ENCODE peak calls at places on chromosomes 7 and 10, in five cellular contexts. X is uterus; B is naive thymus-derived CD4-positive, alpha-beta T cell; W is myocyte; J is AG10803. Z is an unnamed sample.

GRCh38 chr7:2044883-2045471 is 187.8 kb downstream of the MAD1L1 start:
- DNase-seq in X (no peak), B (no peak), W (no peak), J (no peak), Z (no peak)

GRCh38 chr10:119208553-119208940 is 1.2 kb downstream of the GRK5 start:
- DNase-seq in X (no peak), B (peak; percentile 18), W (no peak), J (peak; percentile 62), Z (no peak)

GRCh38 chr10:127182161-127182560 is 14.2 kb downstream of the INSYN2A start:
- DNase-seq in X (no peak), B (no peak), W (no peak), J (no peak), Z (no peak)

GRCh38 chr10:106424981-106425380 is 739.5 kb downstream of the SORCS1 start:
- DNase-seq in X (no peak), B (no peak), W (no peak), J (peak; percentile 16), Z (no peak)

GRCh38 chr10:70432101-70432500 is 9.4 kb downstream of the NODAL start:
- DNase-seq in X (no peak), B (no peak), W (peak; percentile 49), J (no peak), Z (no peak)

GRCh38 chr10:63466168-63466935 is 575 bp upstream of the JMJD1C start:
- DNase-seq in X (no peak), B (peak; percentile 45), W (peak; percentile 72), J (peak; percentile 60), Z (no peak)

GRCh38 chr7:55887786-55888185 is 530 bp downstream of the ZNF713 start:
- DNase-seq in X (no peak), B (no peak), W (peak; percentile 23), J (no peak), Z (no peak)

GRCh38 chr10:125117941-125118630 is 42.3 kb downstream of the CTBP2 start:
- DNase-seq in X (peak; percentile 45), B (no peak), W (no peak), J (peak; percentile 42), Z (no peak)

GRCh38 chr10:47065903-47066302 is 154.7 kb downstream of the PTPN20 start:
- DNase-seq in X (no peak), B (no peak), W (no peak), J (no peak), Z (peak; percentile 9)

GRCh38 chr7:158204453-158204852 is 383.2 kb downstream of the PTPRN2 start:
- DNase-seq in X (no peak), B (no peak), W (no peak), J (no peak), Z (no peak)

GRCh38 chr7:78542551-78542950 is 744.0 kb downstream of the PHTF2 start:
- DNase-seq in X (no peak), B (no peak), W (no peak), J (no peak), Z (no peak)

GRCh38 chr10:95290801-95291633 is at the start of gene PDLIM1:
- DNase-seq in X (peak; percentile 75), B (no peak), W (peak; percentile 47), J (peak; percentile 65), Z (peak; percentile 78)

GRCh38 chr10:104622598-104623209 is 18.4 kb upstream of the SORCS3 start:
- DNase-seq in X (no peak), B (peak; percentile 8), W (no peak), J (no peak), Z (no peak)

GRCh38 chr10:452512-453504 is 236.7 kb downstream of the DIP2C start:
- DNase-seq in X (no peak), B (no peak), W (no peak), J (peak; percentile 43), Z (no peak)

GRCh38 chr7:143385891-143386781 is 5.0 kb downstream of the ZYX start:
- DNase-seq in X (no peak), B (peak; percentile 51), W (no peak), J (no peak), Z (no peak)

GRCh38 chr10:122391875-122392274 is 17.4 kb downstream of the PLEKHA1 start:
- DNase-seq in X (no peak), B (no peak), W (peak; percentile 37), J (no peak), Z (no peak)

GRCh38 chr10:62772186-62772950 is 32.2 kb upstream of the ADO start:
- DNase-seq in X (no peak), B (no peak), W (peak; percentile 47), J (peak; percentile 47), Z (no peak)

GRCh38 chr10:1978593-1978992 is 241.3 kb upstream of the ADARB2 start:
- DNase-seq in X (no peak), B (no peak), W (no peak), J (no peak), Z (no peak)

GRCh38 chr7:106568680-106569499 is 92.1 kb downstream of the CCDC71L start:
- DNase-seq in X (no peak), B (no peak), W (peak; percentile 13), J (peak; percentile 95), Z (no peak)

GRCh38 chr10:12852732-12853131 is 148.8 kb downstream of the CCDC3 start:
- DNase-seq in X (no peak), B (no peak), W (no peak), J (peak; percentile 26), Z (no peak)

GRCh38 chr10:14723052-14723689 is 51.5 kb downstream of the FAM107B start:
- DNase-seq in X (no peak), B (peak; percentile 46), W (no peak), J (no peak), Z (no peak)

GRCh38 chr10:29728541-29729049 is 93.8 kb upstream of the SVIL start:
- DNase-seq in X (no peak), B (no peak), W (no peak), J (no peak), Z (no peak)

GRCh38 chr10:74913321-74913980 is 87.1 kb downstream of the KAT6B start:
- DNase-seq in X (no peak), B (no peak), W (no peak), J (no peak), Z (no peak)

Z was measured in ureter.